ENCODE peak calls at places on chromosomes 3 and 15, in eight cellular contexts. O is hepatocyte, F is uterus, Y is stomach, W is OCI-LY7, Z is HCT116, J is mammary epithelial cell, E is aorta. A is an unnamed sample.

GRCh38 chr15:67137319-67137718 is 71.9 kb downstream of the SMAD3 start:
- DNase-seq in J (no peak), O (no peak), W (no peak), E (no peak), F (no peak), Z (no peak), Y (no peak), A (no peak)

GRCh38 chr3:131658115-131658514 is 155.3 kb upstream of the MRPL3 start:
- DNase-seq in J (no peak), Y (no peak), E (no peak), W (no peak), F (no peak), Z (no peak), O (peak; percentile 7), A (no peak)

GRCh38 chr3:53485675-53486365 is 8.6 kb upstream of the CACNA1D start:
- DNase-seq in E (no peak), F (no peak), Z (no peak), W (no peak), Y (no peak), O (no peak), J (no peak), A (no peak)

GRCh38 chr3:193768069-193768391 is 175.0 kb downstream of the OPA1 start:
- DNase-seq in E (no peak), O (no peak), Y (no peak), J (peak; percentile 52), F (no peak), Z (no peak), W (no peak), A (peak; percentile 83)

GRCh38 chr3:43674345-43675085 is 16.2 kb upstream of the ABHD5 start:
- DNase-seq in O (no peak), F (no peak), Z (no peak), J (no peak), Y (no peak), E (no peak), W (no peak), A (no peak)

GRCh38 chr15:76333720-76334437 is 2.7 kb upstream of the ISL2 start:
- DNase-seq in O (no peak), Y (no peak), E (no peak), Z (no peak), J (no peak), W (no peak), F (no peak), A (no peak)

GRCh38 chr3:12017487-12017886 is 13.3 kb downstream of the SYN2 start:
- DNase-seq in E (no peak), Z (no peak), W (no peak), Y (no peak), J (no peak), F (no peak), O (no peak), A (no peak)

GRCh38 chr3:54427951-54428871 is 305.9 kb downstream of the CACNA2D3 start:
- DNase-seq in Z (peak; percentile 36), O (peak; percentile 80), Y (peak; percentile 45), F (peak; percentile 47), W (peak; percentile 57), J (peak; percentile 26), E (peak; percentile 59), A (peak; percentile 78)

GRCh38 chr3:116057403-116058006 is 387.8 kb downstream of the LSAMP start:
- DNase-seq in F (no peak), W (no peak), J (no peak), O (no peak), Y (no peak), E (no peak), Z (no peak), A (peak; percentile 77)

GRCh38 chr3:126313166-126313565 is 44.0 kb downstream of the KLF15 start:
- DNase-seq in Y (no peak), F (no peak), Z (no peak), J (no peak), W (no peak), O (no peak), E (no peak), A (peak; percentile 19)

GRCh38 chr3:76026379-76026778 is 241.0 kb upstream of the ZNF717 start:
- DNase-seq in E (no peak), Z (no peak), Y (no peak), W (no peak), F (no peak), J (no peak), O (no peak), A (peak; percentile 78)

GRCh38 chr3:76024640-76025039 is 239.3 kb upstream of the ZNF717 start:
- DNase-seq in F (no peak), Y (no peak), O (peak; percentile 22), E (no peak), W (peak; percentile 3), J (peak; percentile 29), Z (no peak), A (peak; percentile 68)

GRCh38 chr3:76034652-76035051 is 249.3 kb upstream of the ZNF717 start:
- DNase-seq in W (no peak), Y (no peak), J (no peak), F (no peak), Z (no peak), O (no peak), E (no peak), A (no peak)

GRCh38 chr3:76025561-76025960 is 240.2 kb upstream of the ZNF717 start:
- DNase-seq in F (no peak), O (no peak), Z (no peak), J (no peak), Y (no peak), W (no peak), E (no peak), A (no peak)

DNA sequence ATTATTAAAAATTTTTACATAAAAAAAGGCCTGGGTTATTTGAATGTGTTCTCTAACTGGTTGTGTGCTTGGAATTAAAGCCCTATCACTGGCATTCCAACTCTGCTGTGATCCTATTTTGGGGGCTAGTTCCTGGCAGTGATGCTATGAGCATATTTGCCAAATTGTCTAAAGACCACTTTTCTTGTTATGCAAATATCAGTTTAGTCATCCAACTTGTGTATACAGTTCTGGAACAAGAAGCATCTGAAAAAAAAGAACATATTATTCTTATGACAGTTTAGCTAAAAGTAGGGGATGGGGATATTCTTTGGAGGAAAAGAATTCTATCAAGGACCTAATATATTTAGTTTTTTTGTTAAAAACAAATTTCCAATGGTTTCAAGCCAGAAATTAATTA is 243.5 kb upstream of the ZNF717 start:
- DNase-seq in F (no peak), J (no peak), W (no peak), Z (no peak), Y (no peak), E (no peak), O (no peak), A (peak; percentile 50)
- H3K27ac ChIP-seq in F (no peak overlapping the region), J (no peak overlapping the region), W (no peak overlapping the region), Z (no peak overlapping the region), Y (no peak overlapping the region), E (no peak overlapping the region), O (no peak overlapping the region), A (no peak overlapping the region)

DNA sequence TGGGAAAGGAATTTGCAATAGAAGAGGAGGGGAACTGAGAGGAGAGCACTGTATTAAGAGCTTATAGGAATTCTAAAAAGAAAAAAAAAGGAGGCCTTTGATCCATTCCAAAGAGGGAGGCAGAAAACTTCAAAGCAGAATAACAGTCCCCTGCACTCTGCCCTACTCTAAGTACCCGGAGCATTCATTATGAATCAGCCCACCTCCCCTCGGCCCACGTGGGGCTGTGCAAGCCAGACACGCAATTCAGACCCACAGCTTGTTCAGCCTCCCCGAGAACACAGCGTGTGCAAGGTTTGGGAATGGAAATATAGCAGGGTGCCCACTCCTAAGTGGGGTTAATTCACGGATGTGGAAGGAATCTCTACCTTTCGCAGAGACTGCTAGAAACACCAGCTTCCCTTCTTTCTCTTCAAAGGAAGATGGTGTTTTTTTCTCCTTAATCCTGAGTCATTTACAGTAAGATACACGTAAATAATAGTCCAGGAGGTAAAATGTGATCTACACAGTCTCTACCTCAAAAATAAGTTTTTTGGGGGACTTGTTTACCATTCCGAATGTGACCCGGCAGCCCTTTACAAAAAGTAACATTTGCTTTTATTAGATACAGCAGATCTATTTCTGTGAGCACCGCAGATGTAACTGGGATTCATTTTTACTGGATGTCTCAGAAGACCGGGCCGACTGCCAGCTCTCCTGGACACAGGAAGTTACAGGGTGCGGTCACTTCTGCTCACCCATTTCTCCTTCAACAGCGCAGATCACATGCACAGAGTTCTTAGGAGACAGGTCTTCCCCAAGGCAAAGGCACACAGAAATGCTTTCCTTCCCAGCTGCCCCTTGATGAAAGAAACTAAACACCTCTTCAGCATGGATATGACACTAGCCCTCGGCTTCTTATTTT is 768.5 kb upstream of the CFAP20DC start:
- DNase-seq in W (no peak), F (peak; percentile 73), Y (peak; percentile 76), J (peak; percentile 92), E (peak; percentile 89), O (peak; percentile 52), Z (peak; percentile 85), A (peak; percentile 93)
- H3K4me3 ChIP-seq in W (no peak overlapping the region), F (no peak overlapping the region), Y (no peak overlapping the region), J (no peak overlapping the region), E (no peak overlapping the region), O (no peak overlapping the region), Z (peak overlapping the region; percentile 51), A (no peak overlapping the region)

DNA sequence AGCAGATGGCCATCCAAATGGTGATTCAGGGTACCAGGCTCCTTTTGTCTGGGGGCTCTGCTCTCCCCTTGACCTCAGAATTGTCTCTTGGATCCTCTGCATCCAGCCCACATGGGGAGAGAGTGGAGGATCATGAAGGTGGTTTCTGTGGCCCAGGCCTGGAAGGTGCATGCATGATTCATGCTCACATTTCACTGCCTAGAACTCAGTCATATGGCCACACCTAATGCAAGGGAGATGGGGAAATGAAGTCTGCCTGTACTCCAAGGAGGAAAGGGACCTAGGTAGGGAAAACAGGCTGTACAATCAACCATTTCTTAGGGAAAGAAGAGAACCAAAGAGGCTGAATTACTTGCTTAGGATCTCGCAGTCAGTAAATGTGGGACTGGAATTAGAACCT is 15.1 kb downstream of the HRG start:
- DNase-seq in O (no peak), E (no peak), J (peak; percentile 79), F (no peak), Z (no peak), Y (no peak), W (no peak), A (no peak)
- H3K27ac ChIP-seq in O (no peak overlapping the region), E (no peak overlapping the region), J (no peak overlapping the region), F (no peak overlapping the region), Z (no peak overlapping the region), Y (no peak overlapping the region), W (no peak overlapping the region), A (no peak overlapping the region)

GRCh38 chr3:23129062-23129461 is 74.1 kb upstream of the UBE2E2 start:
- DNase-seq in O (no peak), Z (no peak), F (no peak), Y (no peak), E (no peak), W (no peak), J (no peak), A (peak; percentile 12)
- H3K4me3 ChIP-seq in O (peak overlapping the region; percentile 6), Z (no peak overlapping the region), F (peak overlapping the region; percentile 19), Y (peak overlapping the region; percentile 21), E (no peak overlapping the region), W (no peak overlapping the region), J (no peak overlapping the region), A (peak overlapping the region; percentile 25)

GRCh38 chr3:195114786-195115597 is 156.0 kb downstream of the XXYLT1 start:
- DNase-seq in O (no peak), E (no peak), F (no peak), W (no peak), Y (no peak), Z (no peak), J (no peak), A (no peak)
- H3K27ac ChIP-seq in O (no peak overlapping the region), E (no peak overlapping the region), F (no peak overlapping the region), W (no peak overlapping the region), Y (peak overlapping the region; percentile 8), Z (no peak overlapping the region), J (no peak overlapping the region), A (no peak overlapping the region)

DNA sequence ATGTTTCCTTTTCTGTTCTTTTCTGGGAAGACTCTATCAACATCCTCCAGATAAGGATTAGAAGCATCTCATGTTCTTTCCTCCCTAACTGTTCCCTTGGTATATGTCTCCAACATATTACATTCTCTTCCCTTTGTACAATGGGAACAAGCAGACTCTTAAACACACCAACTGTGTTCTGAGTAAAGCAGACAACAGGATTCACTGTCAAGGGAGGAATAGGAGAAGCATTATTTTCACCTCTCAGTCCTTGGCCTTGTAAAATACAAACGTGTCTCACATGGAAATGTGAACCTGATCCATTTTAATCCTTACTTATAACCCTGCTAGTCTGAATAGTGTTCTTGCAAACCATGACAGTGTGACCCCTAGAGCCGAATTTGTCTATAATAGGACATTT is 19.6 kb downstream of the GYG1 start:
- DNase-seq in E (no peak), Z (no peak), Y (no peak), O (no peak), J (no peak), W (no peak), F (no peak), A (no peak)
- H3K4me3 ChIP-seq in E (no peak overlapping the region), Z (no peak overlapping the region), Y (no peak overlapping the region), O (no peak overlapping the region), J (no peak overlapping the region), W (no peak overlapping the region), F (no peak overlapping the region), A (no peak overlapping the region)